ENCODE peak calls at places on chromosomes 2 and 18, in ten cellular contexts. J is activated T-cell treated with anti-CD3 and anti-CD28 coated beads, Interleukin-2, amount 50 U/mL, for 72 hours; K is GM18507; P is Calu3; R is NCI-H187 treated with DMSO at 0.1 percent for 48 hours; N is GM10248; T is T-helper 9 cell; A is NCI-H82; Z is astrocyte of the spinal cord; D is germinal center. F is an unnamed sample.

GRCh38 chr2:13654416-13654815 is 937.7 kb downstream of the TRIB2 start:
- DNase-seq in J (no peak), K (no peak), P (no peak), R (no peak), N (no peak), T (no peak), A (no peak), Z (peak; percentile 20), D (no peak), F (no peak)

GRCh38 chr2:10860476-10861325 is 48.1 kb upstream of the PDIA6 start:
- DNase-seq in J (no peak), K (no peak), P (no peak), R (no peak), N (no peak), T (no peak), A (no peak), Z (no peak), D (no peak), F (no peak)

GRCh38 chr18:2325308-2325849 is 245.9 kb downstream of the METTL4 start:
- DNase-seq in J (peak; percentile 1), K (no peak), P (peak; percentile 9), R (no peak), N (no peak), T (no peak), A (peak; percentile 74), Z (peak; percentile 22), D (no peak), F (no peak)

GRCh38 chr2:226882606-226883005 is 46.8 kb downstream of the RHBDD1 start:
- DNase-seq in J (no peak), K (no peak), P (no peak), R (no peak), N (no peak), T (no peak), A (no peak), Z (no peak), D (no peak), F (no peak)

GRCh38 chr2:8412586-8412985 is 269.3 kb upstream of the ID2 start:
- DNase-seq in J (no peak), K (no peak), P (no peak), R (no peak), N (no peak), T (no peak), A (no peak), Z (no peak), D (no peak), F (no peak)

GRCh38 chr2:3519255-3520190 is at the start of gene ADI1:
- DNase-seq in J (peak; percentile 86), K (peak; percentile 62), P (peak; percentile 82), R (no peak), N (peak; percentile 84), T (peak; percentile 66), A (peak; percentile 92), Z (peak; percentile 82), D (peak; percentile 67), F (peak; percentile 86)

GRCh38 chr2:84959045-84959493 is 11.9 kb upstream of the KCMF1 start:
- DNase-seq in J (no peak), K (no peak), P (no peak), R (no peak), N (no peak), T (no peak), A (no peak), Z (peak; percentile 81), D (no peak), F (no peak)

GRCh38 chr2:3476386-3477033 is 42.8 kb downstream of the ADI1 start:
- DNase-seq in J (no peak), K (no peak), P (no peak), R (no peak), N (no peak), T (no peak), A (no peak), Z (peak; percentile 59), D (no peak), F (no peak)

GRCh38 chr18:79934311-79935097 is 16.9 kb downstream of the SLC66A2 start:
- DNase-seq in J (no peak), K (no peak), P (no peak), R (no peak), N (no peak), T (no peak), A (no peak), Z (no peak), D (no peak), F (no peak)

GRCh38 chr18:50194623-50195532 is at the start of gene MYO5B:
- DNase-seq in J (peak; percentile 74), K (peak; percentile 54), P (peak; percentile 95), R (no peak), N (peak; percentile 83), T (peak; percentile 26), A (peak; percentile 59), Z (no peak), D (peak; percentile 85), F (peak; percentile 91)

GRCh38 chr18:79766308-79766707 is 31.4 kb upstream of the KCNG2 start:
- DNase-seq in J (no peak), K (no peak), P (no peak), R (no peak), N (no peak), T (no peak), A (no peak), Z (no peak), D (no peak), F (no peak)

GRCh38 chr2:20608666-20609348 is 42.1 kb downstream of the HS1BP3 start:
- DNase-seq in J (no peak), K (no peak), P (no peak), R (no peak), N (no peak), T (no peak), A (no peak), Z (no peak), D (no peak), F (peak; percentile 79)

GRCh38 chr2:72828840-72829507 is 3.1 kb upstream of the EXOC6B start:
- DNase-seq in J (no peak), K (no peak), P (no peak), R (no peak), N (no peak), T (no peak), A (no peak), Z (no peak), D (no peak), F (no peak)

GRCh38 chr2:75276093-75277055 is 77.1 kb upstream of the TACR1 start:
- DNase-seq in J (no peak), K (no peak), P (no peak), R (no peak), N (no peak), T (no peak), A (no peak), Z (peak; percentile 66), D (no peak), F (no peak)

GRCh38 chr2:120312076-120312475 is 33.9 kb upstream of the INHBB start:
- DNase-seq in J (no peak), K (no peak), P (no peak), R (no peak), N (no peak), T (no peak), A (no peak), Z (no peak), D (no peak), F (no peak)

GRCh38 chr2:127105656-127106456 is 1.1 kb downstream of the BIN1 start:
- DNase-seq in J (no peak), K (no peak), P (peak; percentile 21), R (no peak), N (no peak), T (no peak), A (peak; percentile 73), Z (peak; percentile 69), D (no peak), F (no peak)